ENCODE peak calls at places on chromosome X, in four cellular contexts. S is GM12878, A is SK-N-SH, Y is K562. W is an unnamed sample.
A peak's percentile ranks its signal among the peaks of the same experiment; 100 is the strongest.

GRCh38 chrX:101691823-101692222 is 32.2 kb upstream of the ARMCX2 start:
- DNase-seq in Y (no peak), A (no peak), S (no peak), W (no peak)

GRCh38 chrX:16212024-16212423 is 44.7 kb downstream of the MAGEB17 start:
- DNase-seq in Y (no peak), A (no peak), S (no peak), W (no peak)

GRCh38 chrX:30653415-30654131 is at the start of gene GK:
- DNase-seq in S (no peak), A (peak; percentile 48), Y (peak; percentile 36), W (peak; percentile 15)

GRCh38 chrX:96389314-96390048 is 295.2 kb upstream of the DIAPH2 start:
- DNase-seq in Y (no peak), S (no peak), A (no peak), W (no peak)

GRCh38 chrX:77484045-77484444 is 36.9 kb downstream of the FGF16 start:
- DNase-seq in Y (no peak), S (no peak), A (no peak), W (no peak)

GRCh38 chrX:134599173-134599914 is 58.9 kb downstream of the PLAC1 start:
- DNase-seq in S (peak; percentile 8), A (no peak), Y (no peak), W (no peak)

GRCh38 chrX:129716507-129716906 is 22.3 kb upstream of the XPNPEP2 start:
- DNase-seq in S (no peak), A (no peak), Y (peak; percentile 10), W (no peak)

GRCh38 chrX:132615396-132616131 is 126.7 kb upstream of the MBNL3 start:
- DNase-seq in A (no peak), S (no peak), Y (peak; percentile 52), W (peak; percentile 43)

GRCh38 chrX:2710041-2710471 is 19.0 kb downstream of the CD99 start:
- DNase-seq in A (no peak), Y (peak; percentile 18), S (no peak), W (no peak)

GRCh38 chrX:152884171-152884570 is 13.7 kb upstream of the ZNF185 start:
- DNase-seq in A (no peak), Y (peak; percentile 17), S (no peak), W (no peak)

GRCh38 chrX:13147758-13148157 is 103.3 kb upstream of the FAM9C start:
- DNase-seq in A (no peak), Y (no peak), S (no peak), W (no peak)

GRCh38 chrX:129732857-129733256 is 5.9 kb upstream of the XPNPEP2 start:
- DNase-seq in A (no peak), Y (no peak), S (no peak), W (no peak)

GRCh38 chrX:14926471-14926870 is 53.2 kb downstream of the MOSPD2 start:
- DNase-seq in A (no peak), Y (no peak), S (no peak), W (no peak)

GRCh38 chrX:10022580-10023245 is 55.6 kb downstream of the CLDN34 start:
- DNase-seq in A (no peak), Y (no peak), S (no peak), W (no peak)

GRCh38 chrX:136115909-136116297 is 31.4 kb upstream of the FHL1 start:
- DNase-seq in S (no peak), A (no peak), Y (no peak), W (no peak)

GRCh38 chrX:1248381-1249061 is 20.1 kb upstream of the CSF2RA start:
- DNase-seq in A (no peak), Y (no peak), S (no peak), W (peak; percentile 85)

GRCh38 chrX:23989689-23990088 is 37.3 kb downstream of the KLHL15 start:
- DNase-seq in Y (no peak), A (no peak), S (no peak), W (no peak)

GRCh38 chrX:84248226-84248625 is 60.2 kb upstream of the RPS6KA6 start:
- DNase-seq in A (no peak), Y (no peak), S (no peak), W (no peak)

GRCh38 chrX:136551410-136551809 is 19.4 kb downstream of the VGLL1 start:
- DNase-seq in Y (no peak), A (no peak), S (no peak), W (no peak)

GRCh38 chrX:103063191-103063845 is 653 bp downstream of the BEX1 start:
- DNase-seq in S (no peak), Y (peak; percentile 21), A (peak; percentile 78), W (peak; percentile 43)

GRCh38 chrX:70455366-70456202 is 10.9 kb downstream of the DLG3 start:
- DNase-seq in A (peak; percentile 38), S (no peak), Y (no peak), W (peak; percentile 36)

GRCh38 chrX:129649268-129650182 is 5.2 kb downstream of the APLN start:
- DNase-seq in A (peak; percentile 56), S (no peak), Y (no peak), W (no peak)

GRCh38 chrX:76454456-76454927 is 27.0 kb downstream of the MAGEE1 start:
- DNase-seq in S (no peak), Y (peak; percentile 1), A (peak; percentile 6), W (peak; percentile 12)

GRCh38 chrX:35040871-35041270 is 98.3 kb downstream of the FAM47B start:
- DNase-seq in A (no peak), S (no peak), Y (no peak), W (no peak)

GRCh38 chrX:139831689-139832456 is 101.0 kb downstream of the ATP11C start:
- DNase-seq in A (no peak), S (no peak), Y (no peak), W (no peak)

GRCh38 chrX:76433219-76433618 is 5.7 kb downstream of the MAGEE1 start:
- DNase-seq in A (no peak), S (no peak), Y (no peak), W (no peak)

GRCh38 chrX:68504237-68504636 is 5.4 kb downstream of the YIPF6 start:
- DNase-seq in S (no peak), Y (peak; percentile 17), A (no peak), W (no peak)

GRCh38 chrX:147923605-147924004 is 11.9 kb downstream of the FMR1 start:
- DNase-seq in Y (no peak), S (no peak), A (no peak), W (no peak)

GRCh38 chrX:111402378-111402777 is 9.6 kb downstream of the DCX start:
- DNase-seq in A (no peak), Y (no peak), S (no peak), W (no peak)

GRCh38 chrX:100819837-100820666 is at the start of gene CSTF2:
- DNase-seq in Y (peak; percentile 92), S (peak; percentile 50), A (peak; percentile 76), W (peak; percentile 73)

GRCh38 chrX:44314259-44314734 is 29.2 kb downstream of the EFHC2 start:
- DNase-seq in S (no peak), Y (peak; percentile 94), A (peak; percentile 19), W (peak; percentile 10)

GRCh38 chrX:53287493-53288138 is 6.2 kb upstream of the IQSEC2 start:
- DNase-seq in A (peak; percentile 79), S (peak; percentile 11), Y (no peak), W (no peak)

GRCh38 chrX:49884290-49884862 is 5.1 kb downstream of the USP27X start:
- DNase-seq in Y (peak; percentile 67), A (peak; percentile 62), S (peak; percentile 7), W (peak; percentile 73)

GRCh38 chrX:108946531-108946930 is 210.2 kb upstream of the IRS4 start:
- DNase-seq in Y (no peak), S (no peak), A (no peak), W (no peak)
- TF ChIP-seq USF1 in Y (no peak), S (no peak), A (no peak), W (no peak)

DNA sequence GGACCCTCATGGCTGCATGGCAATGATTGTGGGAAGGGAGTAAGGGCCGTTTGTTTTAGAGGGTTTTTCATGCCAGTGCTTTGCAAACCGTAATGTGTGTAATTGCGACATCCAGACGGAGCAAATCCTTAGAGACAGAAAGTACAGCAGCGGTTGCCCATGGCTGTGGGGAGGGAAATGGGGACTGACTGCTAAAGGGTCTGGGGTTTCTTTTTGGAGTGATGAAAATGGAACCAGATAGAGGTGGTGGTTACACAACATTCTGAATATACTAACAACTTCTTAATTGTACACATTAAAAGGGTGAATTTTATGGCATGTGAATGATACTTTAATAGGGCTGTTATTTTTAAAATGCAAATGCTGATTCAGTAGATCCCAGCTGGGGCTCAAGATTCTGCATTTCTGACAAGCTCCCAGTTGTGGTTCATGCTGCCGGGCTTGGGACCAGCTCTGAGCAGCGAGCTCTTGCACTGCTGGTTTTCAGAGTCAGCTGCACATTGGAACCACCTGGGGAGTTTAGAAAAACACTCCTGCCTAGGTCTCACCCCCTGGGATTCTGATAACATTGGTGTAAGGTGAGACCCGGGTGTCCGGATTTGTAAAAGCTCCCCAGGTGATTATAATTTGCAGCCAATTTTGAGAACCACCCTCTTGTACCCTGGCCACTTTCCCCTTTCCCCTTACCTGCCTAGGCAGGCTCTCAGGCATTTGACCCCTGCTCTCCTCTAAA is 47.7 kb downstream of the PRPS1 start:
- DNase-seq in Y (peak; percentile 24), S (no peak), A (no peak), W (no peak)
- TF ChIP-seq USF1 in Y (no peak), S (no peak), A (no peak), W (no peak)

GRCh38 chrX:48522291-48522690 is 683 bp downstream of the EBP start:
- DNase-seq in S (no peak), Y (no peak), A (peak; percentile 36), W (no peak)
- TF ChIP-seq USF1 in S (no peak), Y (no peak), A (no peak), W (no peak)

GRCh38 chrX:98203800-98204199 is 1320.1 kb downstream of the RPA4 start:
- DNase-seq in Y (no peak), A (no peak), S (no peak), W (no peak)

DNA sequence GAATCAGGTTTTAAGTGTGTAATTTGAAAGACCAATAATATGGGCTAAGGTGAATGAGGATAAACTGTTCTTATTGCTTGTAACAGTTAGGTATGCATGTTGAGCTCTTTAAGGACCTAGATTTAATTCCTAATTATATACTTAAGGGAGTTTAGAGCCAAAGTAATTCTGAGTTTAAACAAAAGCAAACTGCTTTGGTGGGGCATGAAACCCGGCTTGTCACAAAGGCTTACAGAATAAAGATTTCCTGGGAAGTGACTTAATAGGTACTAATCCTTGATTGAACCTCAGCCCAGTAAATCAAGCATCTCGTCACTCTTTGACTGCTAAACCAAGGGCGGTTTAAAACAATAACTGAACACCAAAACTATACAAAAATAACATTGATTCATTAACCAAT is 1324.2 kb downstream of the RPA4 start:
- DNase-seq in A (no peak), Y (no peak), S (no peak), W (no peak)
- TF ChIP-seq USF1 in A (no peak), Y (no peak), S (no peak), W (no peak)

GRCh38 chrX:6778547-6779231 is 243.8 kb upstream of the VCX3A start:
- DNase-seq in S (no peak), Y (no peak), A (no peak), W (peak; percentile 19)
- TF ChIP-seq USF1 in S (no peak), Y (no peak), A (no peak), W (no peak)

GRCh38 chrX:38806875-38807601 is 5.8 kb downstream of the MID1IP1 start:
- DNase-seq in S (no peak), Y (peak; percentile 31), A (no peak), W (no peak)
- TF ChIP-seq USF1 in S (no peak), Y (no peak), A (no peak), W (no peak)